ENCODE peak calls at places on chromosomes 6 and 20, in six cellular contexts. D is stimulated activated CD4-positive, alpha-beta T cell treated with anti-CD3 and anti-CD28 coated beads, Interleukin-4, amount 100 ng/mL, for 1 hour; S is fibroblast of the aortic adventitia; M is hypothalamus; T is fibroblast of pulmonary artery; A is GM10248. N is an unnamed sample.

GRCh38 chr6:123016431-123017110 is 20.5 kb downstream of the CLVS2 start:
- DNase-seq in M (peak), T (no peak), S (no peak), A (no peak), D (no peak), N (no peak)

GRCh38 chr20:32481311-32482103 is 103.6 kb downstream of the NOL4L start:
- DNase-seq in A (no peak), S (peak), D (no peak), M (no peak), T (no peak), N (no peak)

GRCh38 chr6:14713008-14713452 is 532.8 kb upstream of the JARID2 start:
- DNase-seq in D (no peak), A (no peak), M (no peak), S (peak), T (peak), N (no peak)

GRCh38 chr20:62540504-62540903 is 64.7 kb upstream of the GATA5 start:
- DNase-seq in T (no peak), S (no peak), A (no peak), M (no peak), D (no peak), N (no peak)

GRCh38 chr6:154951400-154952200 is 43.5 kb upstream of the TIAM2 start:
- DNase-seq in M (no peak), A (peak), T (no peak), S (no peak), D (no peak), N (no peak)

GRCh38 chr6:30787954-30788353 is 43.6 kb upstream of the IER3 start:
- DNase-seq in D (no peak), S (no peak), M (no peak), T (no peak), A (no peak), N (no peak)

GRCh38 chr6:168090064-168090690 is 11.2 kb upstream of the FRMD1 start:
- DNase-seq in A (no peak), M (no peak), S (no peak), D (no peak), T (no peak), N (no peak)

GRCh38 chr6:152022303-152022702 is 214.8 kb downstream of the ESR1 start:
- DNase-seq in D (no peak), T (no peak), A (no peak), M (no peak), S (no peak), N (no peak)

GRCh38 chr6:144847906-144848305 is 562.8 kb downstream of the UTRN start:
- DNase-seq in M (no peak), D (no peak), S (no peak), A (no peak), T (peak), N (no peak)

GRCh38 chr20:59495166-59495565 is 109.2 kb upstream of the PHACTR3 start:
- DNase-seq in S (no peak), A (no peak), T (no peak), D (no peak), M (no peak), N (no peak)

GRCh38 chr6:105886812-105887513 is 199.2 kb upstream of the PRDM1 start:
- DNase-seq in S (no peak), T (no peak), D (no peak), M (no peak), A (no peak), N (no peak)

GRCh38 chr20:61295726-61296628 is 43.9 kb downstream of the CDH4 start:
- DNase-seq in D (no peak), T (no peak), A (no peak), M (no peak), S (no peak), N (no peak)

GRCh38 chr20:45971425-45971674 is 653 bp downstream of the ZNF335 start:
- DNase-seq in D (no peak), T (no peak), M (no peak), S (no peak), A (no peak), N (no peak)

GRCh38 chr20:61046721-61047351 is 205.2 kb upstream of the CDH4 start:
- DNase-seq in D (no peak), S (no peak), M (no peak), T (no peak), A (no peak), N (no peak)

GRCh38 chr6:27776504-27776903 is 135.7 kb downstream of the OR2B2 start:
- DNase-seq in T (no peak), S (no peak), D (no peak), M (no peak), A (no peak), N (no peak)

GRCh38 chr6:20875369-20875963 is 341.2 kb downstream of the CDKAL1 start:
- DNase-seq in T (peak), S (peak), M (no peak), A (no peak), D (no peak), N (peak)

GRCh38 chr6:148431840-148432239 is 89.2 kb downstream of the SASH1 start:
- DNase-seq in S (no peak), M (no peak), D (no peak), A (no peak), T (no peak), N (no peak)

N was measured in neural crest cell.